ENCODE peak calls at places on chromosomes 1 and 21, in nine cellular contexts. One of them, this sample, is unnamed.

GRCh38 chr1:170730443-170730842 is 66.5 kb downstream of the PRRX1 start:
- DNase-seq in fibroblast of the aortic adventitia: no peak
- DNase-seq in activated CD4-positive, alpha-beta T cell treated with anti-CD3 and anti-CD28 coated beads for 36 hours: no peak
- DNase-seq in RPMI8226: no peak
- DNase-seq in stimulated activated CD4-positive, alpha-beta T cell treated with anti-CD3 and anti-CD28 coated beads, Interleukin-4, amount 100 ng/mL, for 24 hours: no peak
- DNase-seq in effector memory CD8-positive, alpha-beta T cell: no peak
- DNase-seq in IMR-90: peak
- DNase-seq in MV-4-11: no peak
- DNase-seq in lower lobe of right lung: no peak
- DNase-seq in this sample: no peak

GRCh38 chr1:46204406-46204742 is 1.2 kb downstream of the LURAP1 start:
- DNase-seq in effector memory CD8-positive, alpha-beta T cell: no peak
- DNase-seq in RPMI8226: no peak
- DNase-seq in fibroblast of the aortic adventitia: no peak
- DNase-seq in MV-4-11: no peak
- DNase-seq in stimulated activated CD4-positive, alpha-beta T cell treated with anti-CD3 and anti-CD28 coated beads, Interleukin-4, amount 100 ng/mL, for 24 hours: no peak
- DNase-seq in lower lobe of right lung: no peak
- DNase-seq in activated CD4-positive, alpha-beta T cell treated with anti-CD3 and anti-CD28 coated beads for 36 hours: no peak
- DNase-seq in IMR-90: no peak
- DNase-seq in this sample: no peak

GRCh38 chr1:200415693-200416593 is 6.1 kb upstream of the ZNF281 start:
- DNase-seq in activated CD4-positive, alpha-beta T cell treated with anti-CD3 and anti-CD28 coated beads for 36 hours: no peak
- DNase-seq in lower lobe of right lung: no peak
- DNase-seq in MV-4-11: no peak
- DNase-seq in effector memory CD8-positive, alpha-beta T cell: no peak
- DNase-seq in RPMI8226: no peak
- DNase-seq in IMR-90: peak
- DNase-seq in fibroblast of the aortic adventitia: peak
- DNase-seq in stimulated activated CD4-positive, alpha-beta T cell treated with anti-CD3 and anti-CD28 coated beads, Interleukin-4, amount 100 ng/mL, for 24 hours: no peak
- DNase-seq in this sample: no peak

GRCh38 chr1:179127163-179127895 is 45.5 kb downstream of the TOR3A start:
- DNase-seq in lower lobe of right lung: no peak
- DNase-seq in fibroblast of the aortic adventitia: peak
- DNase-seq in MV-4-11: no peak
- DNase-seq in effector memory CD8-positive, alpha-beta T cell: no peak
- DNase-seq in activated CD4-positive, alpha-beta T cell treated with anti-CD3 and anti-CD28 coated beads for 36 hours: no peak
- DNase-seq in IMR-90: peak
- DNase-seq in RPMI8226: no peak
- DNase-seq in stimulated activated CD4-positive, alpha-beta T cell treated with anti-CD3 and anti-CD28 coated beads, Interleukin-4, amount 100 ng/mL, for 24 hours: no peak
- DNase-seq in this sample: no peak

GRCh38 chr1:2411801-2412394 is 466 bp downstream of the PEX10 start:
- DNase-seq in activated CD4-positive, alpha-beta T cell treated with anti-CD3 and anti-CD28 coated beads for 36 hours: no peak
- DNase-seq in IMR-90: no peak
- DNase-seq in stimulated activated CD4-positive, alpha-beta T cell treated with anti-CD3 and anti-CD28 coated beads, Interleukin-4, amount 100 ng/mL, for 24 hours: no peak
- DNase-seq in RPMI8226: no peak
- DNase-seq in effector memory CD8-positive, alpha-beta T cell: no peak
- DNase-seq in MV-4-11: no peak
- DNase-seq in lower lobe of right lung: peak
- DNase-seq in fibroblast of the aortic adventitia: no peak
- DNase-seq in this sample: no peak

GRCh38 chr1:44849575-44850132 is 6.6 kb upstream of the PTCH2 start:
- DNase-seq in lower lobe of right lung: no peak
- DNase-seq in fibroblast of the aortic adventitia: no peak
- DNase-seq in stimulated activated CD4-positive, alpha-beta T cell treated with anti-CD3 and anti-CD28 coated beads, Interleukin-4, amount 100 ng/mL, for 24 hours: no peak
- DNase-seq in RPMI8226: no peak
- DNase-seq in effector memory CD8-positive, alpha-beta T cell: no peak
- DNase-seq in activated CD4-positive, alpha-beta T cell treated with anti-CD3 and anti-CD28 coated beads for 36 hours: no peak
- DNase-seq in MV-4-11: no peak
- DNase-seq in IMR-90: peak
- DNase-seq in this sample: no peak

GRCh38 chr1:231231511-231231910 is 9.5 kb upstream of the GNPAT start:
- DNase-seq in stimulated activated CD4-positive, alpha-beta T cell treated with anti-CD3 and anti-CD28 coated beads, Interleukin-4, amount 100 ng/mL, for 24 hours: no peak
- DNase-seq in MV-4-11: no peak
- DNase-seq in RPMI8226: no peak
- DNase-seq in lower lobe of right lung: no peak
- DNase-seq in fibroblast of the aortic adventitia: no peak
- DNase-seq in effector memory CD8-positive, alpha-beta T cell: no peak
- DNase-seq in IMR-90: no peak
- DNase-seq in activated CD4-positive, alpha-beta T cell treated with anti-CD3 and anti-CD28 coated beads for 36 hours: no peak
- DNase-seq in this sample: no peak

GRCh38 chr1:44707112-44707881 is 23.7 kb downstream of the RNU5D-1 start:
- DNase-seq in RPMI8226: no peak
- DNase-seq in IMR-90: peak
- DNase-seq in MV-4-11: no peak
- DNase-seq in lower lobe of right lung: no peak
- DNase-seq in effector memory CD8-positive, alpha-beta T cell: no peak
- DNase-seq in activated CD4-positive, alpha-beta T cell treated with anti-CD3 and anti-CD28 coated beads for 36 hours: no peak
- DNase-seq in stimulated activated CD4-positive, alpha-beta T cell treated with anti-CD3 and anti-CD28 coated beads, Interleukin-4, amount 100 ng/mL, for 24 hours: no peak
- DNase-seq in fibroblast of the aortic adventitia: peak
- DNase-seq in this sample: no peak

GRCh38 chr1:185534806-185535205 is 199.4 kb upstream of the HMCN1 start:
- DNase-seq in RPMI8226: peak
- DNase-seq in effector memory CD8-positive, alpha-beta T cell: no peak
- DNase-seq in fibroblast of the aortic adventitia: no peak
- DNase-seq in activated CD4-positive, alpha-beta T cell treated with anti-CD3 and anti-CD28 coated beads for 36 hours: no peak
- DNase-seq in IMR-90: no peak
- DNase-seq in lower lobe of right lung: no peak
- DNase-seq in stimulated activated CD4-positive, alpha-beta T cell treated with anti-CD3 and anti-CD28 coated beads, Interleukin-4, amount 100 ng/mL, for 24 hours: no peak
- DNase-seq in MV-4-11: peak
- DNase-seq in this sample: no peak

GRCh38 chr1:26692793-26693490 is 2.9 kb upstream of the ARID1A start:
- DNase-seq in MV-4-11: peak
- DNase-seq in lower lobe of right lung: peak
- DNase-seq in effector memory CD8-positive, alpha-beta T cell: peak
- DNase-seq in activated CD4-positive, alpha-beta T cell treated with anti-CD3 and anti-CD28 coated beads for 36 hours: peak
- DNase-seq in stimulated activated CD4-positive, alpha-beta T cell treated with anti-CD3 and anti-CD28 coated beads, Interleukin-4, amount 100 ng/mL, for 24 hours: peak
- DNase-seq in fibroblast of the aortic adventitia: peak
- DNase-seq in RPMI8226: peak
- DNase-seq in IMR-90: peak
- DNase-seq in this sample: peak

GRCh38 chr1:203177471-203178039 is 1.9 kb upstream of the MYBPH start:
- DNase-seq in activated CD4-positive, alpha-beta T cell treated with anti-CD3 and anti-CD28 coated beads for 36 hours: no peak
- DNase-seq in stimulated activated CD4-positive, alpha-beta T cell treated with anti-CD3 and anti-CD28 coated beads, Interleukin-4, amount 100 ng/mL, for 24 hours: no peak
- DNase-seq in fibroblast of the aortic adventitia: peak
- DNase-seq in lower lobe of right lung: no peak
- DNase-seq in RPMI8226: no peak
- DNase-seq in effector memory CD8-positive, alpha-beta T cell: no peak
- DNase-seq in MV-4-11: peak
- DNase-seq in IMR-90: peak
- DNase-seq in this sample: no peak

GRCh38 chr1:34736711-34737110 is 18.1 kb upstream of the GJB5 start:
- DNase-seq in stimulated activated CD4-positive, alpha-beta T cell treated with anti-CD3 and anti-CD28 coated beads, Interleukin-4, amount 100 ng/mL, for 24 hours: no peak
- DNase-seq in effector memory CD8-positive, alpha-beta T cell: no peak
- DNase-seq in fibroblast of the aortic adventitia: no peak
- DNase-seq in activated CD4-positive, alpha-beta T cell treated with anti-CD3 and anti-CD28 coated beads for 36 hours: no peak
- DNase-seq in MV-4-11: no peak
- DNase-seq in lower lobe of right lung: no peak
- DNase-seq in RPMI8226: no peak
- DNase-seq in IMR-90: no peak
- DNase-seq in this sample: no peak

GRCh38 chr1:91171906-91172305 is 150.1 kb upstream of the ZNF644 start:
- DNase-seq in effector memory CD8-positive, alpha-beta T cell: no peak
- DNase-seq in lower lobe of right lung: no peak
- DNase-seq in fibroblast of the aortic adventitia: peak
- DNase-seq in MV-4-11: no peak
- DNase-seq in IMR-90: no peak
- DNase-seq in RPMI8226: no peak
- DNase-seq in activated CD4-positive, alpha-beta T cell treated with anti-CD3 and anti-CD28 coated beads for 36 hours: no peak
- DNase-seq in stimulated activated CD4-positive, alpha-beta T cell treated with anti-CD3 and anti-CD28 coated beads, Interleukin-4, amount 100 ng/mL, for 24 hours: no peak
- DNase-seq in this sample: no peak

GRCh38 chr1:48674641-48675040 is 102.0 kb downstream of the BEND5 start:
- DNase-seq in stimulated activated CD4-positive, alpha-beta T cell treated with anti-CD3 and anti-CD28 coated beads, Interleukin-4, amount 100 ng/mL, for 24 hours: no peak
- DNase-seq in MV-4-11: peak
- DNase-seq in activated CD4-positive, alpha-beta T cell treated with anti-CD3 and anti-CD28 coated beads for 36 hours: no peak
- DNase-seq in lower lobe of right lung: no peak
- DNase-seq in IMR-90: peak
- DNase-seq in RPMI8226: no peak
- DNase-seq in effector memory CD8-positive, alpha-beta T cell: no peak
- DNase-seq in fibroblast of the aortic adventitia: peak
- DNase-seq in this sample: no peak

GRCh38 chr1:151606384-151606783 is 5.5 kb upstream of the SNX27 start:
- DNase-seq in effector memory CD8-positive, alpha-beta T cell: no peak
- DNase-seq in activated CD4-positive, alpha-beta T cell treated with anti-CD3 and anti-CD28 coated beads for 36 hours: no peak
- DNase-seq in MV-4-11: no peak
- DNase-seq in lower lobe of right lung: no peak
- DNase-seq in fibroblast of the aortic adventitia: no peak
- DNase-seq in IMR-90: peak
- DNase-seq in RPMI8226: no peak
- DNase-seq in stimulated activated CD4-positive, alpha-beta T cell treated with anti-CD3 and anti-CD28 coated beads, Interleukin-4, amount 100 ng/mL, for 24 hours: no peak
- DNase-seq in this sample: no peak

GRCh38 chr21:32806810-32807386 is 35.3 kb upstream of the PAXBP1 start:
- DNase-seq in activated CD4-positive, alpha-beta T cell treated with anti-CD3 and anti-CD28 coated beads for 36 hours: peak
- DNase-seq in RPMI8226: no peak
- DNase-seq in IMR-90: peak
- DNase-seq in stimulated activated CD4-positive, alpha-beta T cell treated with anti-CD3 and anti-CD28 coated beads, Interleukin-4, amount 100 ng/mL, for 24 hours: peak
- DNase-seq in MV-4-11: peak
- DNase-seq in fibroblast of the aortic adventitia: peak
- DNase-seq in lower lobe of right lung: no peak
- DNase-seq in effector memory CD8-positive, alpha-beta T cell: no peak
- DNase-seq in this sample: no peak

GRCh38 chr1:206967096-206967851 is 3.0 kb downstream of the FCAMR start:
- DNase-seq in fibroblast of the aortic adventitia: peak
- DNase-seq in lower lobe of right lung: no peak
- DNase-seq in stimulated activated CD4-positive, alpha-beta T cell treated with anti-CD3 and anti-CD28 coated beads, Interleukin-4, amount 100 ng/mL, for 24 hours: no peak
- DNase-seq in MV-4-11: peak
- DNase-seq in activated CD4-positive, alpha-beta T cell treated with anti-CD3 and anti-CD28 coated beads for 36 hours: no peak
- DNase-seq in RPMI8226: no peak
- DNase-seq in effector memory CD8-positive, alpha-beta T cell: no peak
- DNase-seq in IMR-90: peak
- DNase-seq in this sample: no peak

GRCh38 chr21:35106246-35106835 is 57.2 kb upstream of the RUNX1 start:
- DNase-seq in activated CD4-positive, alpha-beta T cell treated with anti-CD3 and anti-CD28 coated beads for 36 hours: no peak
- DNase-seq in MV-4-11: no peak
- DNase-seq in stimulated activated CD4-positive, alpha-beta T cell treated with anti-CD3 and anti-CD28 coated beads, Interleukin-4, amount 100 ng/mL, for 24 hours: no peak
- DNase-seq in lower lobe of right lung: no peak
- DNase-seq in RPMI8226: no peak
- DNase-seq in IMR-90: no peak
- DNase-seq in effector memory CD8-positive, alpha-beta T cell: no peak
- DNase-seq in fibroblast of the aortic adventitia: peak
- DNase-seq in this sample: no peak

GRCh38 chr1:82124987-82125638 is 324.4 kb downstream of the ADGRL2 start:
- DNase-seq in activated CD4-positive, alpha-beta T cell treated with anti-CD3 and anti-CD28 coated beads for 36 hours: no peak
- DNase-seq in MV-4-11: no peak
- DNase-seq in effector memory CD8-positive, alpha-beta T cell: no peak
- DNase-seq in lower lobe of right lung: no peak
- DNase-seq in fibroblast of the aortic adventitia: no peak
- DNase-seq in IMR-90: no peak
- DNase-seq in RPMI8226: no peak
- DNase-seq in stimulated activated CD4-positive, alpha-beta T cell treated with anti-CD3 and anti-CD28 coated beads, Interleukin-4, amount 100 ng/mL, for 24 hours: no peak
- DNase-seq in this sample: no peak

GRCh38 chr21:44649701-44650100 is 3.5 kb downstream of the KRTAP10-11 start:
- DNase-seq in fibroblast of the aortic adventitia: no peak
- DNase-seq in MV-4-11: no peak
- DNase-seq in effector memory CD8-positive, alpha-beta T cell: no peak
- DNase-seq in activated CD4-positive, alpha-beta T cell treated with anti-CD3 and anti-CD28 coated beads for 36 hours: no peak
- DNase-seq in lower lobe of right lung: no peak
- DNase-seq in stimulated activated CD4-positive, alpha-beta T cell treated with anti-CD3 and anti-CD28 coated beads, Interleukin-4, amount 100 ng/mL, for 24 hours: no peak
- DNase-seq in RPMI8226: no peak
- DNase-seq in IMR-90: no peak
- DNase-seq in this sample: no peak

GRCh38 chr1:40462956-40463590 is 12.8 kb downstream of the ZFP69B start:
- DNase-seq in stimulated activated CD4-positive, alpha-beta T cell treated with anti-CD3 and anti-CD28 coated beads, Interleukin-4, amount 100 ng/mL, for 24 hours: no peak
- DNase-seq in activated CD4-positive, alpha-beta T cell treated with anti-CD3 and anti-CD28 coated beads for 36 hours: no peak
- DNase-seq in IMR-90: no peak
- DNase-seq in effector memory CD8-positive, alpha-beta T cell: no peak
- DNase-seq in MV-4-11: no peak
- DNase-seq in fibroblast of the aortic adventitia: peak
- DNase-seq in RPMI8226: no peak
- DNase-seq in lower lobe of right lung: no peak
- DNase-seq in this sample: no peak

GRCh38 chr1:54883349-54884102 is 3.5 kb downstream of the DHCR24 start:
- DNase-seq in MV-4-11: peak
- DNase-seq in RPMI8226: no peak
- DNase-seq in stimulated activated CD4-positive, alpha-beta T cell treated with anti-CD3 and anti-CD28 coated beads, Interleukin-4, amount 100 ng/mL, for 24 hours: no peak
- DNase-seq in fibroblast of the aortic adventitia: peak
- DNase-seq in lower lobe of right lung: no peak
- DNase-seq in activated CD4-positive, alpha-beta T cell treated with anti-CD3 and anti-CD28 coated beads for 36 hours: no peak
- DNase-seq in effector memory CD8-positive, alpha-beta T cell: no peak
- DNase-seq in IMR-90: peak
- DNase-seq in this sample: no peak

GRCh38 chr1:47187226-47187925 is 2.5 kb downstream of the PDZK1IP1 start:
- DNase-seq in stimulated activated CD4-positive, alpha-beta T cell treated with anti-CD3 and anti-CD28 coated beads, Interleukin-4, amount 100 ng/mL, for 24 hours: no peak
- DNase-seq in activated CD4-positive, alpha-beta T cell treated with anti-CD3 and anti-CD28 coated beads for 36 hours: no peak
- DNase-seq in effector memory CD8-positive, alpha-beta T cell: no peak
- DNase-seq in fibroblast of the aortic adventitia: no peak
- DNase-seq in RPMI8226: no peak
- DNase-seq in lower lobe of right lung: no peak
- DNase-seq in IMR-90: no peak
- DNase-seq in MV-4-11: no peak
- DNase-seq in this sample: peak

GRCh38 chr21:26273686-26274313 is 103.2 kb upstream of the APP start:
- DNase-seq in IMR-90: no peak
- DNase-seq in activated CD4-positive, alpha-beta T cell treated with anti-CD3 and anti-CD28 coated beads for 36 hours: no peak
- DNase-seq in lower lobe of right lung: no peak
- DNase-seq in MV-4-11: no peak
- DNase-seq in RPMI8226: no peak
- DNase-seq in effector memory CD8-positive, alpha-beta T cell: no peak
- DNase-seq in fibroblast of the aortic adventitia: no peak
- DNase-seq in stimulated activated CD4-positive, alpha-beta T cell treated with anti-CD3 and anti-CD28 coated beads, Interleukin-4, amount 100 ng/mL, for 24 hours: no peak
- DNase-seq in this sample: no peak

This sample was measured in T47D.